ENCODE peak calls at places on chromosomes 6 and 20, in five cellular contexts. T is PC-9, Y is cardiac muscle cell, N is psoas muscle, O is IMR-90. G is an unnamed sample.
A peak's percentile ranks its signal among the peaks of the same experiment; 100 is the strongest.

GRCh38 chr6:98433325-98433724 is 401.0 kb upstream of the POU3F2 start:
- DNase-seq in N (no peak), Y (no peak), T (no peak), O (no peak), G (no peak)

GRCh38 chr6:168336967-168337366 is 17.4 kb upstream of the DACT2 start:
- DNase-seq in T (no peak), Y (no peak), N (no peak), O (no peak), G (no peak)

GRCh38 chr6:105798057-105798456 is 288.1 kb upstream of the PRDM1 start:
- DNase-seq in O (peak; percentile 81), T (no peak), N (no peak), Y (peak; percentile 4), G (no peak)

GRCh38 chr20:32132911-32133549 is 23.5 kb downstream of the TM9SF4 start:
- DNase-seq in O (no peak), N (no peak), Y (no peak), T (no peak), G (no peak)

GRCh38 chr6:24980507-24981384 is 45.0 kb upstream of the RIPOR2 start:
- DNase-seq in T (peak; percentile 44), O (no peak), Y (peak; percentile 77), N (no peak), G (no peak)

GRCh38 chr6:168713839-168714238 is 272.9 kb downstream of the SMOC2 start:
- DNase-seq in Y (peak; percentile 22), T (peak; percentile 23), N (no peak), O (no peak), G (no peak)

GRCh38 chr6:9927271-9927670 is 487.6 kb downstream of the TFAP2A start:
- DNase-seq in T (no peak), Y (no peak), N (no peak), O (no peak), G (no peak)

GRCh38 chr20:48373555-48373934 is 454.3 kb downstream of the PREX1 start:
- DNase-seq in T (no peak), Y (no peak), N (no peak), O (no peak), G (no peak)

GRCh38 chr6:42292002-42292735 is 74.5 kb upstream of the MRPS10 start:
- DNase-seq in N (no peak), T (peak; percentile 62), Y (peak; percentile 35), O (peak; percentile 80), G (peak; percentile 69)

GRCh38 chr20:51540585-51540984 is 1.9 kb downstream of the NFATC2 start:
- DNase-seq in Y (no peak), O (no peak), T (no peak), N (no peak), G (no peak)

GRCh38 chr20:51542894-51543788 is 622 bp upstream of the NFATC2 start:
- DNase-seq in N (no peak), O (no peak), T (no peak), Y (no peak), G (no peak)

GRCh38 chr20:51541189-51542032 is 1.1 kb downstream of the NFATC2 start:
- DNase-seq in O (peak; percentile 22), T (peak; percentile 35), Y (peak; percentile 80), N (peak; percentile 58), G (no peak)

GRCh38 chr20:51545515-51545914 is 3.0 kb upstream of the NFATC2 start:
- DNase-seq in N (no peak), T (no peak), Y (no peak), O (no peak), G (no peak)

DNA sequence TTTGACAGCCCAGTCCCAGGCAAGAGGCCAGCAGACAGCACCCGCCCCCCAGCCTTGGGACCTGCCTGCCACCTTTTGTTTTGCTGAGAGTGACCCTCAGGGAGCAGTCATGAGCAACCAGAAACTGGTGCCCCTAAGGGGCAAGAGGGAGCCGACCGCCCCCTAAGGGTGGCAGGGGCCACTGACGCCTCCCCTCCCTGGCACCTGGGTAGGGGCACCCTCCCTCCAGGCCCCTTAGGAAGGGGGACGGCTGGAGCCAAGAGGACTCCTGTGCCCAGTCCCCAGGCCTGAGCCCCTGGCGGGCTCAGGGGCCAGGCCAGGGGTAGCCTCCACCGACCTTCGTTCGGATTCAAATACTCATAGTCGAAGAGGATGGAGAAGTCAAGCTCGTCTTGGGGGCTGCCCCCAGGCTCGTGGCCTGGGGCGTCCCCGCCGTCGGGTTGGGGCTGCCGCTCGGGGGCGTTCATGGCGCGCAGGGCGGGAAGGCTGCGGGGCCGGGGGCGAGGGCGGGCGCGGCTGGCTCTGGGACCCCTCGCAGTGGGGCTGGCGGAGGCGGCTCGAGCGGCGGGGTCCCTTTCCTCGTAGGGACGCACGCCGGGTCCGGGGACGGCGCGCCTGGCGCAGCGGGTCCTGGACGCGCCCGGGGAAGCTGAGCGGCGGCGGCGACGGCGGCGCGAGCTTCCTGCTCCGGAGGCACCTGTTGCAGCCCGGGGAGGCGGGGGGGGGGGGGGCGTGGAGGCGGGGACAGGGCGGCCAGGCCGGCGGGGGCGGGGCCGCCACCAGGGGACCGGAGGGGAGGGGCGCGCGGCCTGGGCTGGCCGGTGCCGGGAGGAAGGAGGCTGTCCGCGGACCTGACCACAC is at the start of gene NFATC2:
- DNase-seq in Y (no peak), T (peak; percentile 76), O (no peak), N (peak; percentile 47), G (no peak)
- TF ChIP-seq CTCF in Y (peak; percentile 11), T (peak; percentile 73), O (no peak), N (no peak), G (peak; percentile 36)

GRCh38 chr6:157184202-157185015 is 138.9 kb downstream of the TMEM242 start:
- DNase-seq in N (peak; percentile 74), Y (peak; percentile 72), T (peak; percentile 38), O (peak; percentile 56), G (no peak)
- H3K4me3 ChIP-seq in N (no peak overlapping the region), Y (no peak overlapping the region), T (no peak overlapping the region), O (no peak overlapping the region), G (no peak overlapping the region)

GRCh38 chr20:33650111-33650752 is 11.9 kb upstream of the C20orf144 start:
- DNase-seq in Y (no peak), N (no peak), T (no peak), O (no peak), G (no peak)
- H3K36me3 ChIP-seq in Y (peaks cover 6% of the 10 kb centered on the region), N (peaks cover 8% of the 10 kb centered on the region), T (no peaks in the 10 kb centered on the region), O (peaks cover 9% of the 10 kb centered on the region), G (no peaks in the 10 kb centered on the region)

GRCh38 chr6:169838291-169839028 is 87.0 kb downstream of the ERMARD start:
- DNase-seq in T (no peak), O (no peak), N (no peak), Y (no peak), G (no peak)
- TF ChIP-seq CTCF in T (no peak), O (no peak), N (no peak), Y (no peak), G (no peak)

GRCh38 chr6:35487653-35488516 is 9.0 kb downstream of the TEAD3 start:
- DNase-seq in O (peak; percentile 54), Y (peak; percentile 72), N (no peak), T (peak; percentile 66), G (no peak)

GRCh38 chr6:35485402-35485877 is 11.4 kb downstream of the TEAD3 start:
- DNase-seq in O (no peak), T (peak; percentile 91), N (no peak), Y (peak; percentile 68), G (no peak)

GRCh38 chr6:35484921-35485392 is 11.9 kb downstream of the TEAD3 start:
- DNase-seq in T (peak; percentile 70), O (peak; percentile 50), N (no peak), Y (no peak), G (no peak)

GRCh38 chr6:35483892-35484645 is 12.8 kb downstream of the TEAD3 start:
- DNase-seq in T (no peak), Y (no peak), N (no peak), O (no peak), G (no peak)

GRCh38 chr6:35486005-35486925 is 10.6 kb downstream of the TEAD3 start:
- DNase-seq in T (peak; percentile 94), O (no peak), Y (peak; percentile 81), N (peak; percentile 42), G (no peak)
- H3K4me3 ChIP-seq in T (peak overlapping the region; percentile 58), O (no peak overlapping the region), Y (no peak overlapping the region), N (no peak overlapping the region), G (no peak overlapping the region)

GRCh38 chr20:62009869-62010445 is 55.7 kb downstream of the TAF4 start:
- DNase-seq in O (no peak), N (no peak), Y (no peak), T (no peak), G (no peak)
- H3K36me3 ChIP-seq in O (peaks cover 51% of the 10 kb centered on the region), N (peaks cover 74% of the 10 kb centered on the region), Y (peaks cover 12% of the 10 kb centered on the region), T (no peaks in the 10 kb centered on the region), G (peaks cover 1% of the 10 kb centered on the region)